ENCODE peak calls at places on chromosomes 11 and 22, in seven cellular contexts. One of them, this sample, is unnamed.
A peak's percentile ranks its signal among the peaks of the same experiment; 100 is the strongest.

GRCh38 chr22:47113880-47114415 is 351.5 kb downstream of the TBC1D22A start:
- DNase-seq in GM23248: no peak
- DNase-seq in astrocyte: no peak
- DNase-seq in neuronal stem cell: no peak
- DNase-seq in H9: no peak
- DNase-seq in HCT116: no peak
- DNase-seq in keratinocyte: no peak
- DNase-seq in this sample: no peak

GRCh38 chr11:113376156-113376555 is 11.4 kb upstream of the ANKK1 start:
- DNase-seq in GM23248: no peak
- DNase-seq in astrocyte: peak; percentile 10
- DNase-seq in neuronal stem cell: no peak
- DNase-seq in H9: no peak
- DNase-seq in HCT116: no peak
- DNase-seq in keratinocyte: no peak
- DNase-seq in this sample: no peak

GRCh38 chr11:72718101-72718501 is 34.1 kb downstream of the ARAP1 start:
- DNase-seq in GM23248: no peak
- DNase-seq in astrocyte: no peak
- DNase-seq in neuronal stem cell: no peak
- DNase-seq in H9: no peak
- DNase-seq in HCT116: no peak
- DNase-seq in keratinocyte: no peak
- DNase-seq in this sample: no peak

GRCh38 chr22:21947040-21948014 is 5.3 kb downstream of the PPM1F start:
- DNase-seq in GM23248: peak; percentile 75
- DNase-seq in astrocyte: peak; percentile 59
- DNase-seq in neuronal stem cell: peak; percentile 29
- DNase-seq in H9: peak; percentile 57
- DNase-seq in HCT116: no peak
- DNase-seq in keratinocyte: no peak
- DNase-seq in this sample: peak; percentile 59

GRCh38 chr11:66604161-66604560 is 11.2 kb downstream of the CCS start:
- DNase-seq in GM23248: no peak
- DNase-seq in astrocyte: no peak
- DNase-seq in neuronal stem cell: no peak
- DNase-seq in H9: no peak
- DNase-seq in HCT116: no peak
- DNase-seq in keratinocyte: no peak
- DNase-seq in this sample: no peak

GRCh38 chr11:109654091-109654490 is 232.1 kb downstream of the C11orf87 start:
- DNase-seq in GM23248: no peak
- DNase-seq in astrocyte: no peak
- DNase-seq in neuronal stem cell: no peak
- DNase-seq in H9: no peak
- DNase-seq in HCT116: no peak
- DNase-seq in keratinocyte: no peak
- DNase-seq in this sample: no peak

GRCh38 chr11:57649826-57650738 is at the start of gene YPEL4:
- DNase-seq in GM23248: peak; percentile 88
- DNase-seq in astrocyte: peak; percentile 69
- DNase-seq in neuronal stem cell: no peak
- DNase-seq in H9: peak; percentile 83
- DNase-seq in HCT116: no peak
- DNase-seq in keratinocyte: no peak
- DNase-seq in this sample: peak; percentile 69

GRCh38 chr11:131661137-131661536 is 290.7 kb downstream of the NTM start:
- DNase-seq in GM23248: peak; percentile 56
- DNase-seq in astrocyte: peak; percentile 78
- DNase-seq in neuronal stem cell: no peak
- DNase-seq in H9: no peak
- DNase-seq in HCT116: no peak
- DNase-seq in keratinocyte: no peak
- DNase-seq in this sample: no peak

GRCh38 chr11:130213143-130213978 is 53.8 kb downstream of the ST14 start:
- DNase-seq in GM23248: peak; percentile 60
- DNase-seq in astrocyte: no peak
- DNase-seq in neuronal stem cell: peak; percentile 67
- DNase-seq in H9: peak; percentile 82
- DNase-seq in HCT116: peak; percentile 3
- DNase-seq in keratinocyte: no peak
- DNase-seq in this sample: peak; percentile 74

GRCh38 chr11:36462321-36462720 is 47.8 kb downstream of the TRAF6 start:
- DNase-seq in GM23248: no peak
- DNase-seq in astrocyte: no peak
- DNase-seq in neuronal stem cell: no peak
- DNase-seq in H9: no peak
- DNase-seq in HCT116: no peak
- DNase-seq in keratinocyte: no peak
- DNase-seq in this sample: no peak

GRCh38 chr11:102347526-102348331 is 715 bp downstream of the BIRC2 start:
- DNase-seq in GM23248: peak; percentile 78
- DNase-seq in astrocyte: peak; percentile 35
- DNase-seq in neuronal stem cell: peak; percentile 2
- DNase-seq in H9: no peak
- DNase-seq in HCT116: no peak
- DNase-seq in keratinocyte: no peak
- DNase-seq in this sample: peak; percentile 27

DNA sequence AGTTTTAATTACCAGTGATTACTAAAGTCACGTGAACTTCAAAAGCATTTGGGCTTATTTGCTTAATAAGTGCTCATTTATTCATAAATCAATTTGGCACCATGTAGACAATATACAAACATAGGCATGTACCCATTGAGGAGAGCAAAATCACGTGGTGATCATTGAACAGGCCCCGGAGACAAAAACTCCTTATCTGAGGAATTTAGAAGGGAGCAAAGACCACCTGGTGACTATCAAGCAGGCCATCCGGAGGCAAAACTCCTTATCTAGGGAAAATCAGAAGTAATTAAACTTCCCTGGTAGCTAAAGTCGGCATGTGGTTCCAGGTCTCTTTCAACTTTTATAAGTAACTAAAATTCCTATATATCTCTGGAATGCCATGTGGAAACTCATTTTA is 5.7 kb upstream of the BTBD10 start:
- DNase-seq in GM23248: no peak
- DNase-seq in astrocyte: no peak
- DNase-seq in neuronal stem cell: no peak
- DNase-seq in H9: no peak
- DNase-seq in HCT116: no peak
- DNase-seq in keratinocyte: no peak
- DNase-seq in this sample: no peak
- H3K4me2 ChIP-seq in GM23248: no peak overlapping the region
- H3K4me2 ChIP-seq in astrocyte: no peak overlapping the region
- H3K4me2 ChIP-seq in neuronal stem cell: no peak overlapping the region
- H3K4me2 ChIP-seq in H9: no peak overlapping the region
- H3K4me2 ChIP-seq in HCT116: no peak overlapping the region
- H3K4me2 ChIP-seq in keratinocyte: no peak overlapping the region
- H3K4me2 ChIP-seq in this sample: no peak overlapping the region

GRCh38 chr11:32088117-32088941 is 2.5 kb upstream of the RCN1 start:
- DNase-seq in GM23248: peak; percentile 86
- DNase-seq in astrocyte: peak; percentile 94
- DNase-seq in neuronal stem cell: no peak
- DNase-seq in H9: no peak
- DNase-seq in HCT116: no peak
- DNase-seq in keratinocyte: peak; percentile 33
- DNase-seq in this sample: no peak
- H3K9ac ChIP-seq in GM23248: peak overlapping the region; percentile 48
- H3K9ac ChIP-seq in astrocyte: peak overlapping the region; percentile 64
- H3K9ac ChIP-seq in neuronal stem cell: no peak overlapping the region
- H3K9ac ChIP-seq in H9: no peak overlapping the region
- H3K9ac ChIP-seq in HCT116: no peak overlapping the region
- H3K9ac ChIP-seq in keratinocyte: no peak overlapping the region
- H3K9ac ChIP-seq in this sample: no peak overlapping the region

DNA sequence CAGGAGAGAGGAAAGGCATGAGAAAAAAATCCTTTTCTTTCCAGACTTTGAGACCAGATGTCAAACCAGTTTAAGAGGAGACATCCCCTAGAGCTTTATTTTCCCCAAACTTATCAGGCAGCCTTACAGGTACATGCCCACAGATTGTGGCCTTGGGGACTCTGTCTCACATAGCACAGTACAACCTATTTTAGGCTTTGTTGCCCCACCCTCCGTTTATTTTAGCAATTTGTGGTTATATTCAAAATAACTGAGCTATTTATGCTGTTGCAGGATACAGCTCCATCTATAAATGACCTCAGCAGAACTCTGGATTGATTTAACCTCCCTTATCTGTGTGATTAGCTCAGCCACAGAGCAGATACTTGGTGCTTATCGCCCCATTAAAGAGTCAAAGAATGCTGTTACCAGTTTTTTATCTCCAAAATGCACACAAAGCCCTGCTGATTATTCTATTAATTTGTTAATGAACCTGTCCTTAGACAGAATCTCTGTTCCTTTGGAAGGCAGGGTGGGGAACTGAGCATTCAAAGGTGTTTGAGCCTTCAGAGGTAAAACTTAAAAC is 525.2 kb downstream of the OPCML start:
- DNase-seq in GM23248: no peak
- DNase-seq in astrocyte: no peak
- DNase-seq in neuronal stem cell: no peak
- DNase-seq in H9: no peak
- DNase-seq in HCT116: no peak
- DNase-seq in keratinocyte: no peak
- DNase-seq in this sample: no peak
- H3K4me2 ChIP-seq in GM23248: no peak overlapping the region
- H3K4me2 ChIP-seq in astrocyte: no peak overlapping the region
- H3K4me2 ChIP-seq in neuronal stem cell: no peak overlapping the region
- H3K4me2 ChIP-seq in H9: no peak overlapping the region
- H3K4me2 ChIP-seq in HCT116: no peak overlapping the region
- H3K4me2 ChIP-seq in keratinocyte: no peak overlapping the region
- H3K4me2 ChIP-seq in this sample: no peak overlapping the region

DNA sequence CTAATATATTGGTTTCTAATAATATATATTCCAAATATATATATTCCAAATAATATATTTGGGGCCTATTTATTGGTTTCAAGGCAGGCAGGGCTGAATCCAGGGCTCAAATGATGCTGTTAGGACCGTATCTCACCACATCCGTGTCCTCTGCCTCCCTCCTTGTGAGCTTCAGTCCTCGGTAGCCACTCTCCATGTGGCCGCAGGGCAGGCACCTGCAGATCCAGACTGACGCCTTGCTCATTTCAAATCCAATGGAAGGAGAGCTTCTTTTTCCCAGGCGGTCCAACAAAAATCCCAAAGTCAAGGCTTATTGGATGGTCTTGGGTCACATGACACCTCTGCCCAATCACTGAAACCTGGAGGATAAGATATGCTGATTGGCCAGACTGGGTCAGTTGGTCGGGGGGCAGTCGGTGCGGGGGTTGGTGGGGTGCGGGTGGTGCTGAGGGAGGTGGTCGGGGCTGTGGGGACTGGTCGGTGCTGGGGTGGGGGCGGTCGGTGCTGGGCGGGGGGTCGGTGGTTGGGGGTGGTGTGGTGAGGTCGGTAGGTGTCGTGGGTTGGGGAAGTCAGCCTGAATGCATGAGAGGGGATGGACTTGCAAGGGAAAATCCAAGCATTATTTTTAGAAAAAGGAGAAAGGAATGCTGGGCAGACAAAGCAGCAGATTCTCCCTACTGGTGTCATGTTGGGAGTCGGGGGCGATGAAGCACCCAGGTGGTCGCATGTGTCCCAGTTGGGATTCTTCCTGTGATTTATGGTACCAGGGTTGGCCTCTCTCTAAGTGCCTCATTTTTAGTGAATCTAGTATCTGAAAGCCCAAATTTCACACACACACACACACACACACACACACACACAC is 89.5 kb downstream of the TP53I11 start:
- DNase-seq in GM23248: no peak
- DNase-seq in astrocyte: peak; percentile 30
- DNase-seq in neuronal stem cell: no peak
- DNase-seq in H9: no peak
- DNase-seq in HCT116: no peak
- DNase-seq in keratinocyte: no peak
- DNase-seq in this sample: no peak
- H3K9ac ChIP-seq in GM23248: peak overlapping the region; percentile 64
- H3K9ac ChIP-seq in astrocyte: no peak overlapping the region
- H3K9ac ChIP-seq in neuronal stem cell: peak overlapping the region; percentile 33
- H3K9ac ChIP-seq in H9: no peak overlapping the region
- H3K9ac ChIP-seq in HCT116: peak overlapping the region; percentile 46
- H3K9ac ChIP-seq in keratinocyte: no peak overlapping the region
- H3K9ac ChIP-seq in this sample: no peak overlapping the region

This sample was measured in neural progenitor cell.